ENCODE peak calls at places on chromosome 19, in eight cellular contexts. I is breast epithelium, W is psoas muscle, H is mammary epithelial cell, J is heart right ventricle, C is cardiac muscle cell, B is tibial nerve, E is fibroblast of lung. P is an unnamed sample. For H3K4me1, the result is how much of the 10 kb centered on the place peaks cover.

GRCh38 chr19:6806488-6806887 is 34.0 kb downstream of the VAV1 start:
- DNase-seq in I (no peak), W (no peak), H (no peak), J (no peak), C (no peak), B (no peak), E (no peak), P (no peak)

GRCh38 chr19:52533901-52534300 is 6.4 kb downstream of the ZNF808 start:
- DNase-seq in I (peak), W (peak), H (no peak), J (peak), C (peak), B (no peak), E (no peak), P (no peak)

GRCh38 chr19:42461700-42462324 is 19.1 kb upstream of the CXCL17 start:
- DNase-seq in I (peak), W (no peak), H (peak), J (peak), C (no peak), B (no peak), E (no peak), P (no peak)

GRCh38 chr19:14167594-14168138 is 31.3 kb upstream of the ASF1B start:
- DNase-seq in I (no peak), W (no peak), H (no peak), J (no peak), C (no peak), B (no peak), E (no peak), P (no peak)

GRCh38 chr19:55175117-55175867 is 4.8 kb downstream of the SYT5 start:
- DNase-seq in I (no peak), W (no peak), H (no peak), J (no peak), C (no peak), B (no peak), E (no peak), P (no peak)

GRCh38 chr19:30388327-30388726 is 16.1 kb downstream of the ZNF536 start:
- DNase-seq in I (no peak), W (no peak), H (no peak), J (no peak), C (no peak), B (no peak), E (no peak), P (no peak)

GRCh38 chr19:23956051-23956450 is 41.4 kb downstream of the ZNF726 start:
- DNase-seq in I (no peak), W (no peak), H (no peak), J (no peak), C (no peak), B (no peak), E (no peak), P (no peak)

GRCh38 chr19:1855040-1855827 is 7.0 kb upstream of the REXO1 start:
- DNase-seq in I (peak), W (peak), H (peak), J (peak), C (peak), B (peak), E (peak), P (peak)

GRCh38 chr19:48993175-48994034 is at the start of the genes GYS1 and RUVBL2:
- DNase-seq in I (peak), W (peak), H (peak), J (peak), C (peak), B (peak), E (peak), P (peak)

GRCh38 chr19:6778386-6778785 is 5.9 kb downstream of the VAV1 start:
- DNase-seq in I (no peak), W (no peak), H (no peak), J (no peak), C (no peak), B (no peak), E (no peak), P (no peak)

GRCh38 chr19:28940751-28941500 is 272.0 kb downstream of the UQCRFS1 start:
- DNase-seq in I (no peak), W (no peak), H (no peak), J (no peak), C (peak), B (no peak), E (peak), P (no peak)

GRCh38 chr19:5207806-5208205 is 132.8 kb downstream of the PTPRS start:
- DNase-seq in I (no peak), W (no peak), H (no peak), J (no peak), C (no peak), B (no peak), E (no peak), P (no peak)

GRCh38 chr19:14761607-14762006 is 16.8 kb downstream of the ADGRE2 start:
- DNase-seq in I (no peak), W (no peak), H (no peak), J (no peak), C (no peak), B (no peak), E (no peak), P (no peak)

GRCh38 chr19:43575955-43576451 is 402 bp downstream of the PINLYP start:
- DNase-seq in I (no peak), W (no peak), H (peak), J (no peak), C (no peak), B (no peak), E (no peak), P (no peak)

GRCh38 chr19:10424011-10424637 is 3.8 kb downstream of the PDE4A start:
- DNase-seq in I (peak), W (peak), H (peak), J (peak), C (peak), B (peak), E (peak), P (peak)

GRCh38 chr19:48661746-48662145 is 11.1 kb downstream of the NTN5 start:
- DNase-seq in I (no peak), W (no peak), H (no peak), J (no peak), C (no peak), B (no peak), E (no peak), P (no peak)

GRCh38 chr19:42555317-42555716 is 27.0 kb upstream of the CEACAM1 start:
- DNase-seq in I (no peak), W (no peak), H (no peak), J (peak), C (no peak), B (no peak), E (no peak), P (no peak)

GRCh38 chr19:14089662-14090508 is 666 bp downstream of the SAMD1 start:
- DNase-seq in I (no peak), W (peak), H (peak), J (no peak), C (peak), B (no peak), E (peak), P (peak)

GRCh38 chr19:793775-794174 is 3.5 kb upstream of the PTBP1 start:
- DNase-seq in I (no peak), W (no peak), H (no peak), J (no peak), C (no peak), B (no peak), E (no peak), P (no peak)

GRCh38 chr19:42248270-42249148 is 6.1 kb upstream of the GSK3A start:
- DNase-seq in I (no peak), W (no peak), H (no peak), J (no peak), C (no peak), B (no peak), E (no peak), P (no peak)

GRCh38 chr19:41541990-41542584 is 33.9 kb upstream of the CEACAM21 start:
- DNase-seq in I (no peak), W (peak), H (peak), J (peak), C (peak), B (peak), E (peak), P (no peak)

GRCh38 chr19:7504684-7505083 is 11.2 kb upstream of the ZNF358 start:
- DNase-seq in I (no peak), W (no peak), H (no peak), J (no peak), C (no peak), B (no peak), E (no peak), P (no peak)

GRCh38 chr19:9871626-9872338 is 36.7 kb downstream of the PIN1 start:
- DNase-seq in I (no peak), W (no peak), H (no peak), J (no peak), C (no peak), B (no peak), E (no peak), P (no peak)

GRCh38 chr19:46721269-46722003 is 4.5 kb upstream of the PRKD2 start:
- DNase-seq in I (no peak), W (no peak), H (no peak), J (no peak), C (no peak), B (no peak), E (no peak), P (no peak)

GRCh38 chr19:19305696-19306095 is 14.6 kb downstream of the SUGP1 start:
- DNase-seq in I (no peak), W (no peak), H (no peak), J (no peak), C (no peak), B (no peak), E (no peak), P (no peak)

GRCh38 chr19:6551607-6552450 is 21.0 kb downstream of the TNFSF9 start:
- DNase-seq in I (no peak), W (no peak), H (no peak), J (no peak), C (peak), B (no peak), E (no peak), P (no peak)

GRCh38 chr19:2549701-2550191 is 73.8 kb downstream of the GADD45B start:
- DNase-seq in I (peak), W (peak), H (peak), J (peak), C (peak), B (peak), E (peak), P (peak)

GRCh38 chr19:315811-316210 is 24.6 kb upstream of the PLPP2 start:
- DNase-seq in I (no peak), W (no peak), H (no peak), J (no peak), C (no peak), B (no peak), E (no peak), P (no peak)

GRCh38 chr19:1066251-1066747 is 668 bp upstream of the ARHGAP45 start:
- DNase-seq in I (no peak), W (no peak), H (no peak), J (no peak), C (no peak), B (no peak), E (no peak), P (no peak)

GRCh38 chr19:33383722-33384292 is 10.3 kb downstream of the CEBPG start:
- DNase-seq in I (no peak), W (no peak), H (no peak), J (no peak), C (no peak), B (no peak), E (no peak), P (no peak)
- H3K4me1 ChIP-seq in I (under half), W (half or more), H (under half), J (under half), C (under half), B (under half), E (under half), P (under half)

GRCh38 chr19:16452321-16452720 is 19.4 kb downstream of the EPS15L1 start:
- DNase-seq in I (no peak), W (no peak), H (no peak), J (no peak), C (no peak), B (no peak), E (no peak), P (no peak)
- H3K4me1 ChIP-seq in I (under half), W (half or more), H (under half), J (under half), C (under half), B (under half), E (under half), P (under half)

DNA sequence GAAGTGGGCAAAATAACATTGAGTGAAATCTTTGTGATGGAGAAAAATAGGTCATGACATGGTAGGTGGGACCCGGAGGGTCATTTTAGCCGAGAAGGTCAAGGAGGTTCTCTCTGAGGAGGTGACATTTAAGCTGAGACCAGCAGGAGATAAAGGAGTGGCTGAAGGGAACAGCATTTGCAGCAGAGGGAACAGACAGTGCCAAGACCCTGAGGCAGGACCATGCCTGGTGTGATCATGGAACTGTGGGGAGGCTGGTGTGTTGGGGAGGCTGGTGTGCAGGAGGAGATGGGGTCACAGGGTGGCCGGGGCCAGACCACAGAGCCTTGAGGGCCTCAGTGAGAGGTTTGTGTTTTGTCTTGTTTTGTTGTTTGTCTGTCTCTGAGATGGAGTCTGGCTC is 59.4 kb upstream of the KLF2 start:
- DNase-seq in I (no peak), W (no peak), H (no peak), J (no peak), C (no peak), B (no peak), E (no peak), P (no peak)
- H3K4me1 ChIP-seq in I (under half), W (under half), H (under half), J (under half), C (under half), B (under half), E (under half), P (under half)

GRCh38 chr19:17977073-17977472 is 10.2 kb downstream of the KCNN1 start:
- DNase-seq in I (no peak), W (no peak), H (no peak), J (no peak), C (no peak), B (no peak), E (no peak), P (no peak)

GRCh38 chr19:17982430-17982829 is 15.5 kb downstream of the KCNN1 start:
- DNase-seq in I (no peak), W (no peak), H (no peak), J (no peak), C (no peak), B (no peak), E (no peak), P (no peak)

GRCh38 chr19:17977488-17977887 is 10.6 kb downstream of the KCNN1 start:
- DNase-seq in I (no peak), W (no peak), H (no peak), J (no peak), C (no peak), B (no peak), E (no peak), P (no peak)

GRCh38 chr19:17985037-17985818 is 18.3 kb downstream of the KCNN1 start:
- DNase-seq in I (no peak), W (no peak), H (no peak), J (no peak), C (no peak), B (no peak), E (no peak), P (no peak)

GRCh38 chr19:17981611-17982010 is 14.7 kb downstream of the KCNN1 start:
- DNase-seq in I (no peak), W (no peak), H (no peak), J (no peak), C (no peak), B (no peak), E (no peak), P (no peak)
- H3K4me1 ChIP-seq in I (under half), W (under half), H (under half), J (under half), C (under half), B (under half), E (under half), P (under half)

GRCh38 chr19:33394723-33395560 is 21.4 kb downstream of the CEBPG start:
- DNase-seq in I (no peak), W (no peak), H (no peak), J (no peak), C (no peak), B (no peak), E (peak), P (peak)
- H3K4me1 ChIP-seq in I (under half), W (half or more), H (under half), J (half or more), C (under half), B (under half), E (under half), P (under half)

GRCh38 chr19:4052993-4053422 is 13.7 kb downstream of the ZBTB7A start:
- DNase-seq in I (no peak), W (no peak), H (no peak), J (no peak), C (no peak), B (no peak), E (no peak), P (peak)
- H3K4me1 ChIP-seq in I (under half), W (under half), H (under half), J (under half), C (under half), B (under half), E (under half), P (under half)

GRCh38 chr19:8512991-8513686 is 828 bp downstream of the ZNF414 start:
- DNase-seq in I (no peak), W (no peak), H (no peak), J (no peak), C (no peak), B (no peak), E (no peak), P (no peak)
- H3K4me1 ChIP-seq in I (under half), W (under half), H (under half), J (under half), C (under half), B (under half), E (under half), P (under half)

GRCh38 chr19:13047374-13047773 is 52.1 kb downstream of the NFIX start:
- DNase-seq in I (no peak), W (no peak), H (no peak), J (no peak), C (no peak), B (no peak), E (no peak), P (no peak)

GRCh38 chr19:13042443-13043130 is 47.3 kb downstream of the NFIX start:
- DNase-seq in I (no peak), W (no peak), H (no peak), J (no peak), C (peak), B (no peak), E (peak), P (no peak)

GRCh38 chr19:13043285-13043684 is 48.0 kb downstream of the NFIX start:
- DNase-seq in I (no peak), W (no peak), H (no peak), J (no peak), C (no peak), B (no peak), E (no peak), P (no peak)

GRCh38 chr19:13044160-13044853 is 49.0 kb downstream of the NFIX start:
- DNase-seq in I (no peak), W (no peak), H (peak), J (no peak), C (no peak), B (no peak), E (no peak), P (no peak)

GRCh38 chr19:13045812-13046211 is 50.5 kb downstream of the NFIX start:
- DNase-seq in I (no peak), W (no peak), H (no peak), J (no peak), C (no peak), B (no peak), E (no peak), P (no peak)
- H3K4me1 ChIP-seq in I (under half), W (half or more), H (under half), J (under half), C (under half), B (under half), E (under half), P (under half)

DNA sequence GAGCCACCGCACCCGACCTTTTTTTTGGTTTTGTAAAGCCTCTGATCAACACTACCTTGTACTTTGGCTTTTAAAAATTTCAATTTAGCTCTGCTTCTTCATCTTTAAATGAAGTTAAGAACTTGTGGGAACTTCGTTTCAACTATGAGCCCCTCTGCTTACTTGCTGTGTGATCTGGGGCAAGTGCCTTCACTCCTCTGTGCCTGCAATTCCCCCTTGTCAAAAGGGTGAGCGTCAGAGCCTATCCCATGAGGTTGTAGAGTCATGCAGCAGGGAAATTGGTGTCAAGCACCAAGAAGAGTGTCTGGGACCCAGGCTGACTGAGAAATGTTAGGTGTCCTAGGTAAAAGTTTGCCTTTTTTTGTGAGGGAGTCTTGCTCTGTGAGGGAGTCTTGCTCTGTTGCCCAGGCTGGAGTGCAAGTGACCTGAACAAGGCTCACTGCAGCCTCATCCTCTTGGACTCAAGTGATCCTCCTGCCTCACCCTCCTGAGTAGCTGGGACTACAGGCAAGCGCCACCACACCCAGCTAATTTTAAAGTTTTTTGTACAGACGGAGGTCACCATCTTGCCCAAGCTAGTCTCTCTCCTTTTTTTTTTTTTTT is 5.7 kb downstream of the VASP start:
- DNase-seq in I (no peak), W (no peak), H (no peak), J (no peak), C (no peak), B (no peak), E (no peak), P (no peak)
- H3K4me1 ChIP-seq in I (under half), W (under half), H (under half), J (half or more), C (under half), B (under half), E (under half), P (under half)